ENCODE peak calls at places on chromosomes 4 and X, in five cellular contexts. R, H, M, F and P are unnamed samples.

GRCh38 chr4:79241846-79242245 is 84.0 kb downstream of the NAA11 start:
- DNase-seq in M (no peak), R (no peak), H (no peak), F (no peak), P (no peak)

GRCh38 chr4:612052-612748 is 13.2 kb upstream of the PDE6B start:
- DNase-seq in F (no peak), R (no peak), M (no peak), H (no peak), P (peak; percentile 4)

GRCh38 chr4:110357521-110357920 is 118.4 kb upstream of the ENPEP start:
- DNase-seq in F (no peak), R (no peak), H (no peak), M (no peak), P (no peak)

GRCh38 chr4:2186133-2186864 is 55.6 kb downstream of the HAUS3 start:
- DNase-seq in M (no peak), H (no peak), F (no peak), R (no peak), P (no peak)

GRCh38 chr4:145920205-145920604 is 18.4 kb downstream of the ZNF827 start:
- DNase-seq in F (no peak), M (peak; percentile 70), H (no peak), R (no peak), P (no peak)

GRCh38 chrX:131841496-131842410 is 181.3 kb upstream of the STK26 start:
- DNase-seq in H (no peak), F (peak; percentile 11), R (no peak), M (no peak), P (no peak)

GRCh38 chr4:153281476-153281875 is 63.0 kb upstream of the MND1 start:
- DNase-seq in R (no peak), M (no peak), H (no peak), F (no peak), P (no peak)

GRCh38 chr4:136524039-136524438 is 1008.3 kb downstream of the PCDH18 start:
- DNase-seq in R (no peak), M (no peak), H (no peak), F (no peak), P (no peak)

GRCh38 chr4:156230151-156230550 is 276.5 kb upstream of the CTSO start:
- DNase-seq in M (no peak), R (no peak), H (no peak), F (no peak), P (no peak)

GRCh38 chr4:65658117-65658516 is 12.2 kb downstream of the EPHA5 start:
- DNase-seq in F (no peak), R (no peak), M (no peak), H (no peak), P (no peak)

GRCh38 chr4:145890689-145891088 is 47.9 kb downstream of the ZNF827 start:
- DNase-seq in R (no peak), F (no peak), M (no peak), H (no peak), P (no peak)

GRCh38 chr4:109816082-109816442 is 500 bp downstream of the GAR1 start:
- DNase-seq in F (no peak), H (no peak), R (no peak), M (no peak), P (no peak)

GRCh38 chrX:65595460-65595876 is 60.9 kb upstream of the LAS1L start:
- DNase-seq in H (peak; percentile 97), F (peak; percentile 95), R (peak; percentile 85), M (peak; percentile 83), P (peak; percentile 99)

GRCh38 chr4:8689741-8690140 is 97.2 kb downstream of the CPZ start:
- DNase-seq in M (no peak), R (no peak), H (no peak), F (no peak), P (no peak)

GRCh38 chr4:144801731-144802130 is 155.8 kb downstream of the HHIP start:
- DNase-seq in M (no peak), R (no peak), H (no peak), F (no peak), P (no peak)

GRCh38 chr4:124428648-124429047 is 283.9 kb downstream of the ANKRD50 start:
- DNase-seq in H (no peak), M (no peak), R (no peak), F (no peak), P (no peak)

GRCh38 chrX:4193500-4193899 is 480.1 kb upstream of the PRKX start:
- DNase-seq in F (no peak), M (no peak), R (no peak), H (no peak), P (no peak)

GRCh38 chr4:171042989-171043524 is 770.1 kb upstream of the GALNTL6 start:
- DNase-seq in R (no peak), F (no peak), M (no peak), H (no peak), P (no peak)
- H3K27ac ChIP-seq in R (no peak overlapping the region), F (no peak overlapping the region), M (no peak overlapping the region), H (no peak overlapping the region), P (no peak overlapping the region)

DNA sequence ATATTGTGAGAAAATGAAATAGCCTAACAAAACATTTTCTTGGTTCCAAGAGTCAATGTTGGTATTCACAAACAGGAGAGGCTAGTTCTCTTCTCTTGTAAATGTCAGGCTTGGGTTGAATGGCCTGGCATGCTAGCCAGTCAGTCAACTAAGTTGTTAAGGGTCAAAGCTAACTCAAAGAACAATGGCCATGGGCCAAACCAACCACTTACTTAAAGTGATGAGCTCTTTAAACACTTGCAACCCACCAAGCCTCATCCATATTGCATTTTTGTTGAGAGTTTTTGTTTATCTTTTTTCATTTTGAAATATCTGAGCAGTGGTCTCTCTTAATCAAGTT is 394.5 kb downstream of the RAB28 start:
- DNase-seq in H (no peak), R (no peak), M (no peak), F (no peak), P (no peak)
- H3K27me3 ChIP-seq in H (no peaks in the 10 kb centered on the region), R (no peaks in the 10 kb centered on the region), M (no peaks in the 10 kb centered on the region), F (no peaks in the 10 kb centered on the region), P (no peaks in the 10 kb centered on the region)

GRCh38 chr4:4396628-4397440 is 9.9 kb downstream of the NSG1 start:
- DNase-seq in R (no peak), F (no peak), H (no peak), M (peak; percentile 46), P (no peak)
- H3K4me3 ChIP-seq in R (no peak overlapping the region), F (no peak overlapping the region), H (no peak overlapping the region), M (no peak overlapping the region), P (no peak overlapping the region)

DNA sequence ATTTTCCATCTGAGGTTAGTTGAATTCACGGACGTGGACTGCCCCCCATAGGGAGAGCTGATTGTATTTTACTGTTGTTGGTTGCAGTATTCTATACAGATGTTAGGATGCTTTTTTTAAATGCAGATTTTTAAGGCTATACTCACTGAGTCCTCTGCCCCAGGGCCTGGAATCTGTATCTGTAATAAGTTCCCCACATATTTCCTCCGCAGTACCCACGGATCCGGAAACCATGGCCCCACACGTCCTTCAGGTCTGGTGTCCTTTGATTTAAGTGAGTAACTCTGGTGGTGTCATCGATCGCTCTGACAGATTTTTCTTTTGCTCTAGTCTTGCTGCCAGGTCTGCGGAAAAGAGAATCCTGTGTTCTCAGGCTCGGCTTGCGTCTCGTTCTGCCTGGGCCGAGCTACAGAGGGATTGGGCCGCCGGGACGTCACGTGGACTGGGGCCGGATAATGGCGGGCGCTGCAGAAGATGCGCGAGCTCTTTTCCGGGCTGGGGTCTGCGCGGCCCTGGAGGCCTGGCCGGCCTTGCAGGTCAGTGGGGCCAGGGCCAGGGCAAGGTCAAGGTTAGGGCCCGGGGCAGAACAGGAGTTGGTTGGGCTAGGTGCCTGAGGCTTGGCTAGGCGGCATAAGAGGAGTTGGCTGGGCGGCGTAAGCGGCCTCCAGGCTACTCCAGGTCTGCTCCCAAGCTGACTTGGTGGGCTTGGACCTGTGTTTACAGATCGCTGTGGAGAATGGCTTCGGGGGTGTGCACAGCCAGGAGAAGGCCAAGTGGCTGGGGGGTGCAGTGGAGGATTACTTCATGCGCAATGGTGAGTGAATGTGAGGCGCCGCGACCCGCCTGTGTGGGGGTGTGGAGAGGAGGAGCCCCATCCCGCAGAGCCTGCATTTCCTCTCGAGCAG is at the start of gene TSR2:
- DNase-seq in R (peak; percentile 47), H (peak; percentile 72), M (peak; percentile 65), F (peak; percentile 81), P (peak; percentile 55)
- H3K27ac ChIP-seq in R (peak within 1 kb of the TSS; percentile 57), H (no peak within 1 kb of the TSS), M (peak within 1 kb of the TSS; percentile 31), F (peak within 1 kb of the TSS; percentile 29), P (peak within 1 kb of the TSS; percentile 66)

GRCh38 chr4:80312124-80312523 is 23.4 kb upstream of the CFAP299 start:
- DNase-seq in R (no peak), M (no peak), F (no peak), H (no peak), P (no peak)
- H3K27me3 ChIP-seq in R (no peaks in the 10 kb centered on the region), M (no peaks in the 10 kb centered on the region), F (no peaks in the 10 kb centered on the region), H (no peaks in the 10 kb centered on the region), P (no peaks in the 10 kb centered on the region)

GRCh38 chrX:37846141-37846540 is 1.2 kb downstream of the DYNLT3 start:
- DNase-seq in M (no peak), F (no peak), R (no peak), H (no peak), P (no peak)
- H3K4me3 ChIP-seq in M (peak overlapping the region; percentile 73), F (peak overlapping the region; percentile 80), R (peak overlapping the region; percentile 92), H (peak overlapping the region; percentile 75), P (no peak overlapping the region)

GRCh38 chr4:140739971-140740370 is 16.2 kb downstream of the TBC1D9 start:
- DNase-seq in M (no peak), H (no peak), F (no peak), R (no peak), P (no peak)
- H3K27ac ChIP-seq in M (no peak overlapping the region), H (no peak overlapping the region), F (no peak overlapping the region), R (no peak overlapping the region), P (no peak overlapping the region)